ENCODE peak calls at places on chromosomes 13 and 19, in six cellular contexts. One of them, this sample, is unnamed.

GRCh38 chr13:110575322-110576069 is 14.0 kb upstream of the RAB20 start:
- DNase-seq in cardiac muscle cell: peak
- DNase-seq in choroid plexus epithelial cell: peak
- DNase-seq in substantia nigra: no peak
- DNase-seq in HFF-Myc: no peak
- DNase-seq in HS-5: no peak
- DNase-seq in this sample: peak

GRCh38 chr19:32166238-32166637 is 179.2 kb upstream of the ZNF507 start:
- DNase-seq in cardiac muscle cell: no peak
- DNase-seq in choroid plexus epithelial cell: no peak
- DNase-seq in substantia nigra: no peak
- DNase-seq in HFF-Myc: no peak
- DNase-seq in HS-5: no peak
- DNase-seq in this sample: no peak

GRCh38 chr19:38062959-38063786 is 156.2 kb downstream of the SIPA1L3 start:
- DNase-seq in cardiac muscle cell: no peak
- DNase-seq in choroid plexus epithelial cell: no peak
- DNase-seq in substantia nigra: peak
- DNase-seq in HFF-Myc: peak
- DNase-seq in HS-5: no peak
- DNase-seq in this sample: peak

GRCh38 chr19:15622991-15623390 is 8.0 kb downstream of the CYP4F8 start:
- DNase-seq in cardiac muscle cell: no peak
- DNase-seq in choroid plexus epithelial cell: no peak
- DNase-seq in substantia nigra: no peak
- DNase-seq in HFF-Myc: no peak
- DNase-seq in HS-5: no peak
- DNase-seq in this sample: no peak

GRCh38 chr19:55005684-55006488 is 32.2 kb downstream of the GP6 start:
- DNase-seq in cardiac muscle cell: peak
- DNase-seq in choroid plexus epithelial cell: peak
- DNase-seq in substantia nigra: no peak
- DNase-seq in HFF-Myc: peak
- DNase-seq in HS-5: peak
- DNase-seq in this sample: no peak

GRCh38 chr13:90686438-90686837 is 661.0 kb upstream of the MIR17HG start:
- DNase-seq in cardiac muscle cell: peak
- DNase-seq in choroid plexus epithelial cell: peak
- DNase-seq in substantia nigra: no peak
- DNase-seq in HFF-Myc: no peak
- DNase-seq in HS-5: peak
- DNase-seq in this sample: no peak

GRCh38 chr19:33432408-33433170 is 59.1 kb downstream of the CEBPG start:
- DNase-seq in cardiac muscle cell: no peak
- DNase-seq in choroid plexus epithelial cell: no peak
- DNase-seq in substantia nigra: no peak
- DNase-seq in HFF-Myc: no peak
- DNase-seq in HS-5: no peak
- DNase-seq in this sample: no peak

GRCh38 chr13:51152713-51153112 is 41.6 kb upstream of the C13orf42 start:
- DNase-seq in cardiac muscle cell: no peak
- DNase-seq in choroid plexus epithelial cell: peak
- DNase-seq in substantia nigra: no peak
- DNase-seq in HFF-Myc: no peak
- DNase-seq in HS-5: no peak
- DNase-seq in this sample: no peak

GRCh38 chr13:80465321-80465720 is 124.4 kb upstream of the SPRY2 start:
- DNase-seq in cardiac muscle cell: no peak
- DNase-seq in choroid plexus epithelial cell: no peak
- DNase-seq in substantia nigra: no peak
- DNase-seq in HFF-Myc: no peak
- DNase-seq in HS-5: no peak
- DNase-seq in this sample: no peak

GRCh38 chr19:28539759-28540158 is 673.2 kb downstream of the UQCRFS1 start:
- DNase-seq in cardiac muscle cell: no peak
- DNase-seq in choroid plexus epithelial cell: no peak
- DNase-seq in substantia nigra: no peak
- DNase-seq in HFF-Myc: no peak
- DNase-seq in HS-5: no peak
- DNase-seq in this sample: no peak

GRCh38 chr19:54188224-54188871 is 1.0 kb downstream of the MBOAT7 start:
- DNase-seq in cardiac muscle cell: peak
- DNase-seq in choroid plexus epithelial cell: peak
- DNase-seq in substantia nigra: peak
- DNase-seq in HFF-Myc: no peak
- DNase-seq in HS-5: no peak
- DNase-seq in this sample: no peak

GRCh38 chr19:10201176-10201575 is 6.4 kb upstream of the DNMT1 start:
- DNase-seq in cardiac muscle cell: no peak
- DNase-seq in choroid plexus epithelial cell: no peak
- DNase-seq in substantia nigra: no peak
- DNase-seq in HFF-Myc: no peak
- DNase-seq in HS-5: no peak
- DNase-seq in this sample: no peak

GRCh38 chr19:8576273-8576993 is 809 bp downstream of the MYO1F start:
- DNase-seq in cardiac muscle cell: no peak
- DNase-seq in choroid plexus epithelial cell: no peak
- DNase-seq in substantia nigra: no peak
- DNase-seq in HFF-Myc: no peak
- DNase-seq in HS-5: no peak
- DNase-seq in this sample: no peak

GRCh38 chr13:45592758-45593157 is 22.8 kb downstream of the ERICH6B start:
- DNase-seq in cardiac muscle cell: no peak
- DNase-seq in choroid plexus epithelial cell: no peak
- DNase-seq in substantia nigra: no peak
- DNase-seq in HFF-Myc: no peak
- DNase-seq in HS-5: no peak
- DNase-seq in this sample: no peak

GRCh38 chr19:383922-384800 is 24.8 kb downstream of the C2CD4C start:
- DNase-seq in cardiac muscle cell: peak
- DNase-seq in choroid plexus epithelial cell: peak
- DNase-seq in substantia nigra: no peak
- DNase-seq in HFF-Myc: no peak
- DNase-seq in HS-5: no peak
- DNase-seq in this sample: no peak

GRCh38 chr19:29029271-29029670 is 183.7 kb downstream of the UQCRFS1 start:
- DNase-seq in cardiac muscle cell: no peak
- DNase-seq in choroid plexus epithelial cell: no peak
- DNase-seq in substantia nigra: no peak
- DNase-seq in HFF-Myc: no peak
- DNase-seq in HS-5: no peak
- DNase-seq in this sample: no peak

GRCh38 chr13:76993473-76993872 is 1.6 kb downstream of the CLN5 start:
- DNase-seq in cardiac muscle cell: no peak
- DNase-seq in choroid plexus epithelial cell: no peak
- DNase-seq in substantia nigra: no peak
- DNase-seq in HFF-Myc: no peak
- DNase-seq in HS-5: no peak
- DNase-seq in this sample: no peak

GRCh38 chr13:97018029-97018819 is 23.9 kb upstream of the OXGR1 start:
- DNase-seq in cardiac muscle cell: peak
- DNase-seq in choroid plexus epithelial cell: peak
- DNase-seq in substantia nigra: no peak
- DNase-seq in HFF-Myc: peak
- DNase-seq in HS-5: no peak
- DNase-seq in this sample: peak

GRCh38 chr19:46015080-46015960 is 7.5 kb downstream of the PGLYRP1 start:
- DNase-seq in cardiac muscle cell: peak
- DNase-seq in choroid plexus epithelial cell: peak
- DNase-seq in substantia nigra: peak
- DNase-seq in HFF-Myc: no peak
- DNase-seq in HS-5: no peak
- DNase-seq in this sample: peak

GRCh38 chr19:5031231-5032100 is 62.6 kb downstream of the KDM4B start:
- DNase-seq in cardiac muscle cell: peak
- DNase-seq in choroid plexus epithelial cell: peak
- DNase-seq in substantia nigra: peak
- DNase-seq in HFF-Myc: no peak
- DNase-seq in HS-5: peak
- DNase-seq in this sample: peak

GRCh38 chr13:99320693-99321481 is 13.7 kb upstream of the GPR183 start:
- DNase-seq in cardiac muscle cell: peak
- DNase-seq in choroid plexus epithelial cell: peak
- DNase-seq in substantia nigra: no peak
- DNase-seq in HFF-Myc: peak
- DNase-seq in HS-5: peak
- DNase-seq in this sample: no peak

GRCh38 chr13:41700790-41701310 is 243.5 kb downstream of the RGCC start:
- DNase-seq in cardiac muscle cell: peak
- DNase-seq in choroid plexus epithelial cell: peak
- DNase-seq in substantia nigra: no peak
- DNase-seq in HFF-Myc: peak
- DNase-seq in HS-5: peak
- DNase-seq in this sample: peak

GRCh38 chr13:23790591-23791170 is 98.5 kb downstream of the MIPEP start:
- DNase-seq in cardiac muscle cell: peak
- DNase-seq in choroid plexus epithelial cell: peak
- DNase-seq in substantia nigra: no peak
- DNase-seq in HFF-Myc: peak
- DNase-seq in HS-5: peak
- DNase-seq in this sample: no peak

GRCh38 chr13:94433055-94433947 is 46.2 kb downstream of the DCT start:
- DNase-seq in cardiac muscle cell: peak
- DNase-seq in choroid plexus epithelial cell: no peak
- DNase-seq in substantia nigra: no peak
- DNase-seq in HFF-Myc: no peak
- DNase-seq in HS-5: no peak
- DNase-seq in this sample: no peak

GRCh38 chr19:33963514-33963913 is 166.8 kb downstream of the KCTD15 start:
- DNase-seq in cardiac muscle cell: no peak
- DNase-seq in choroid plexus epithelial cell: no peak
- DNase-seq in substantia nigra: no peak
- DNase-seq in HFF-Myc: no peak
- DNase-seq in HS-5: no peak
- DNase-seq in this sample: no peak

GRCh38 chr19:6510618-6511017 is 8.5 kb upstream of the TUBB4A start:
- DNase-seq in cardiac muscle cell: no peak
- DNase-seq in choroid plexus epithelial cell: no peak
- DNase-seq in substantia nigra: no peak
- DNase-seq in HFF-Myc: no peak
- DNase-seq in HS-5: no peak
- DNase-seq in this sample: no peak